ENCODE peak calls at places on chromosomes 3 and 15, in seven cellular contexts. I, Z, O, D, W, K and J are unnamed samples.

GRCh38 chr3:123620338-123620737 is 35.5 kb upstream of the HACD2 start:
- DNase-seq in I (no peak), Z (no peak), O (no peak), D (no peak), W (no peak), K (no peak), J (no peak)

GRCh38 chr15:68031406-68031805 is 22.7 kb upstream of the PIAS1 start:
- DNase-seq in I (no peak), Z (no peak), O (no peak), D (no peak), W (no peak), K (no peak), J (no peak)

GRCh38 chr15:63476229-63476632 is 28.2 kb upstream of the USP3 start:
- DNase-seq in I (no peak), Z (no peak), O (no peak), D (no peak), W (no peak), K (no peak), J (peak)

GRCh38 chr3:37981348-37981664 is 9.3 kb upstream of the VILL start:
- DNase-seq in I (no peak), Z (no peak), O (no peak), D (no peak), W (no peak), K (no peak), J (no peak)

GRCh38 chr3:87855626-87856025 is 203.2 kb downstream of the CGGBP1 start:
- DNase-seq in I (no peak), Z (no peak), O (no peak), D (no peak), W (no peak), K (no peak), J (peak)

GRCh38 chr15:35784745-35785144 is 238.8 kb upstream of the DPH6 start:
- DNase-seq in I (no peak), Z (no peak), O (no peak), D (no peak), W (no peak), K (no peak), J (peak)

GRCh38 chr3:7543294-7543693 is 682.4 kb downstream of the GRM7 start:
- DNase-seq in I (no peak), Z (no peak), O (no peak), D (no peak), W (no peak), K (no peak), J (no peak)

GRCh38 chr15:33547876-33548275 is 237.1 kb downstream of the RYR3 start:
- DNase-seq in I (no peak), Z (no peak), O (no peak), D (no peak), W (no peak), K (no peak), J (peak)

GRCh38 chr3:134752761-134753461 is 42.1 kb upstream of the EPHB1 start:
- DNase-seq in I (no peak), Z (no peak), O (no peak), D (no peak), W (no peak), K (no peak), J (no peak)

GRCh38 chr15:91224750-91225380 is 124.8 kb downstream of the SV2B start:
- DNase-seq in I (no peak), Z (peak), O (no peak), D (no peak), W (no peak), K (no peak), J (peak)

GRCh38 chr15:27842526-27842925 is 256.6 kb downstream of the OCA2 start:
- DNase-seq in I (no peak), Z (no peak), O (no peak), D (no peak), W (no peak), K (no peak), J (no peak)

GRCh38 chr3:139472380-139473010 is 3.8 kb downstream of the RBP2 start:
- DNase-seq in I (no peak), Z (no peak), O (no peak), D (no peak), W (no peak), K (no peak), J (no peak)

GRCh38 chr3:100400424-100400781 is 486 bp downstream of the TOMM70 start:
- DNase-seq in I (no peak), Z (no peak), O (no peak), D (no peak), W (peak), K (peak), J (peak)

GRCh38 chr15:71800835-71801745 is 9.3 kb upstream of the NR2E3 start:
- DNase-seq in I (no peak), Z (peak), O (no peak), D (no peak), W (no peak), K (no peak), J (peak)

GRCh38 chr15:75573001-75573400 is 6.1 kb downstream of the PTPN9 start:
- DNase-seq in I (no peak), Z (no peak), O (no peak), D (no peak), W (no peak), K (no peak), J (no peak)

GRCh38 chr3:171186383-171186782 is 159.9 kb upstream of the SLC2A2 start:
- DNase-seq in I (no peak), Z (no peak), O (no peak), D (no peak), W (no peak), K (no peak), J (no peak)

GRCh38 chr3:557972-558371 is 361.4 kb downstream of the CHL1 start:
- DNase-seq in I (no peak), Z (no peak), O (no peak), D (no peak), W (no peak), K (no peak), J (no peak)

GRCh38 chr3:127123533-127123932 is 69.4 kb upstream of the PRR23E start:
- DNase-seq in I (no peak), Z (no peak), O (no peak), D (no peak), W (no peak), K (no peak), J (no peak)